ENCODE peak calls at places on chromosomes 13 and 19, in five cellular contexts. One of them, this sample, is unnamed.

GRCh38 chr13:44806841-44807240 is 182.4 kb downstream of the NUFIP1 start:
- DNase-seq in K562: no peak
- DNase-seq in GM23338: no peak
- DNase-seq in HepG2: no peak
- DNase-seq in GM12878: no peak
- DNase-seq in this sample: no peak

GRCh38 chr19:53308339-53308811 is 25.2 kb upstream of the ZNF845 start:
- DNase-seq in HepG2: no peak
- DNase-seq in GM12878: no peak
- DNase-seq in GM23338: peak; percentile 96
- DNase-seq in K562: peak; percentile 45
- DNase-seq in this sample: no peak

GRCh38 chr19:56736571-56736970 is 65.0 kb upstream of the ZNF835 start:
- DNase-seq in GM12878: no peak
- DNase-seq in HepG2: no peak
- DNase-seq in K562: no peak
- DNase-seq in GM23338: no peak
- DNase-seq in this sample: no peak

GRCh38 chr13:109369357-109370052 is 416.9 kb downstream of the IRS2 start:
- DNase-seq in GM23338: no peak
- DNase-seq in HepG2: no peak
- DNase-seq in GM12878: no peak
- DNase-seq in K562: no peak
- DNase-seq in this sample: no peak

GRCh38 chr13:102772042-102772425 is 1.6 kb downstream of the TEX30 start:
- DNase-seq in HepG2: no peak
- DNase-seq in GM23338: no peak
- DNase-seq in GM12878: no peak
- DNase-seq in K562: no peak
- DNase-seq in this sample: no peak

GRCh38 chr13:36850790-36851438 is 31.9 kb downstream of the RFXAP start:
- DNase-seq in HepG2: peak; percentile 23
- DNase-seq in GM23338: peak; percentile 73
- DNase-seq in K562: peak; percentile 8
- DNase-seq in GM12878: no peak
- DNase-seq in this sample: no peak

GRCh38 chr19:19866599-19867248 is 1.0 kb downstream of the ZNF253 start:
- DNase-seq in GM12878: peak; percentile 15
- DNase-seq in GM23338: peak; percentile 95
- DNase-seq in HepG2: peak; percentile 58
- DNase-seq in K562: peak; percentile 74
- DNase-seq in this sample: no peak

GRCh38 chr13:91078093-91078679 is 269.3 kb upstream of the MIR17HG start:
- DNase-seq in K562: no peak
- DNase-seq in GM23338: peak; percentile 45
- DNase-seq in HepG2: no peak
- DNase-seq in GM12878: no peak
- DNase-seq in this sample: peak; percentile 1

GRCh38 chr13:98927954-98928927 is 49.6 kb downstream of the DOCK9 start:
- DNase-seq in HepG2: peak; percentile 12
- DNase-seq in K562: no peak
- DNase-seq in GM12878: no peak
- DNase-seq in GM23338: peak; percentile 66
- DNase-seq in this sample: no peak

DNA sequence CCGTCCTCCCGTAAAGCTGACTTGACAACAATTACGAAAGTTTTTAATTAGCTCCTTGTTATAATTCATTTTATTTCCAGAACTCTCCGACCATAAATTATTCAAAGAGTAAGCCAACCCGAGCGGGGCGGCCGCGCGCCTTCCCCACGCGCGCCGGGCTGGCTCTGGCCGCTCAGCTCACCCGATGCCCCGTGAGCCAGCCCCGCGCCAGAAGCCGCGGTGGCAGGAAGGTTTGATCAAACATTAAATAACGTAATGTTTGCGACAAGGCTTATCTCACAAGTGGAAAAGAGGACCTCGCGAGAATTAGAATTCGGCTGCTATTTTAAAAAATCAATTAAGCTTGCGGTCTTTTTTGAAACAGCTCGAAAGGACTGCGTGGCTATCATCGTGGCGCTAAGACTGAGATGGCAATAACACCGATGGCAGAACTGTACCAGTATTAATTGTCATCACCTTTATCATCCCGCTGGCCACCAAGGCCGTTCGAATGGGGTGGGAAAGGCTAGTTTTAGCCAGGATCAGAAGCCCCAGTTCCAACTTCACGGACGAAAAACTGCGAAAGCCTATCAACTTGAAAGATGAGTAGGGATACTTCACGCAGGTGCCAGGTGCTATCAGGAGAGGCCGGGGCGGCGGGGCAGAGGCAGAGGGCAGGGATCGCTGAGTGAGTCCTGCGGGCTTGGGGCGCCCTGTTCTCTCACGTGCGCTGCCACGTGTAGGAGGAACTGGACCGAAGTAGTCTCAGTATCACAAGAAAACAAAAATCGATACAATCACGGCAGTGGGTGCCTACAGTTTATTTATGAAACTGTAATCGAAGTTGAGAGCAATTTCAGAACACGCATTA is 6.4 kb downstream of the POU4F1 start:
- DNase-seq in GM23338: peak; percentile 71
- DNase-seq in GM12878: no peak
- DNase-seq in HepG2: no peak
- DNase-seq in K562: no peak
- DNase-seq in this sample: no peak
- TF ChIP-seq JUNB in GM23338: no peak
- TF ChIP-seq JUNB in GM12878: no peak
- TF ChIP-seq JUNB in HepG2: no peak
- TF ChIP-seq JUNB in K562: no peak
- TF ChIP-seq JUNB in this sample: no peak

GRCh38 chr13:20297181-20297580 is 65.1 kb upstream of the GJB6 start:
- DNase-seq in GM12878: no peak
- DNase-seq in GM23338: no peak
- DNase-seq in K562: no peak
- DNase-seq in HepG2: no peak
- DNase-seq in this sample: no peak

GRCh38 chr13:20305587-20305986 is 73.5 kb upstream of the GJB6 start:
- DNase-seq in GM23338: peak; percentile 37
- DNase-seq in K562: no peak
- DNase-seq in HepG2: no peak
- DNase-seq in GM12878: no peak
- DNase-seq in this sample: no peak

GRCh38 chr13:20306039-20306438 is 73.9 kb upstream of the GJB6 start:
- DNase-seq in K562: no peak
- DNase-seq in GM23338: no peak
- DNase-seq in HepG2: no peak
- DNase-seq in GM12878: no peak
- DNase-seq in this sample: no peak

GRCh38 chr13:20303636-20304035 is 71.5 kb upstream of the GJB6 start:
- DNase-seq in GM12878: no peak
- DNase-seq in GM23338: no peak
- DNase-seq in K562: no peak
- DNase-seq in HepG2: no peak
- DNase-seq in this sample: no peak

GRCh38 chr13:20301391-20302071 is 69.4 kb upstream of the GJB6 start:
- DNase-seq in GM12878: no peak
- DNase-seq in HepG2: no peak
- DNase-seq in GM23338: peak; percentile 64
- DNase-seq in K562: no peak
- DNase-seq in this sample: no peak
- TF ChIP-seq JUNB in GM12878: no peak
- TF ChIP-seq JUNB in HepG2: no peak
- TF ChIP-seq JUNB in GM23338: no peak
- TF ChIP-seq JUNB in K562: no peak
- TF ChIP-seq JUNB in this sample: no peak

DNA sequence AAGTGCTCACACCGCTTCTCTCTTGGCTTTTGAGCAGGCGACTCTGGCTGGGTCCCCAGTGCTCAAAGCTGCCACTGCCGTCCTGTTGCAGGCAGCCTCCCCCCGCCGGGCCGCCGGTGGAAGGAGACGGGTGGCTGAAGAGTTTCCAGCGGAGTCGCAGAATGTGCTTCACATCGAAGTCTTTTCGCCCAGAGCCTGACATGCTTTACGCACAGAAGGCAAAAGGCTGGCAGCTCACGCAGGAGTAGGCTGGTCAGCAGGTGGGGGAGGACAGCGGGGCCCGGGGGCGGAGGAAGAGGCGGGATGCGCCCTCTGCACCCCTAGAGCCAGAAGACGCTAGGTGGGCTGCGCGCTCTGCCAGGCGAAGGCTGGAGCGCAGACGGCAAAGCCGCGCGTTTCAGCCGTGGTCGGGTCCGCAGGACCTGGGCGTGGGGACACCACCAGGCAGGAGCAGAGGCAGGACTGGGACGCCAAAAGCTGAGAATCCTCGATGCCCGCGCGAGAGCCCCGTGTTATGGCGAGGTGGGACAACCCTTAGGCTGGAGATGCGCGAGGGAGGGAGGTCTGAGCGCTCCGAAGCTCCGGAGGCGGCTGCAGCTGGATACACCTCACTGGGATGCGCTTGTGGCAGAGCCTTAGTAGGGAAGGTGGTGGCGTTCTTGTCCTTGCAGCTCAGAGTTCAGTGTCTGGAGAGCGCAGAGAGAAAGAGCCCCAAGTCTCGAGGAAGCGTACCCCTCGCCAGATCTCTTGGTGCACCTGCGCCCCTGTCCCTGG is at the start of gene ATXN8OS:
- DNase-seq in K562: no peak
- DNase-seq in HepG2: no peak
- DNase-seq in GM23338: peak; percentile 71
- DNase-seq in GM12878: no peak
- DNase-seq in this sample: no peak
- TF ChIP-seq JUNB in K562: no peak
- TF ChIP-seq JUNB in HepG2: no peak
- TF ChIP-seq JUNB in GM23338: no peak
- TF ChIP-seq JUNB in GM12878: no peak
- TF ChIP-seq JUNB in this sample: no peak

DNA sequence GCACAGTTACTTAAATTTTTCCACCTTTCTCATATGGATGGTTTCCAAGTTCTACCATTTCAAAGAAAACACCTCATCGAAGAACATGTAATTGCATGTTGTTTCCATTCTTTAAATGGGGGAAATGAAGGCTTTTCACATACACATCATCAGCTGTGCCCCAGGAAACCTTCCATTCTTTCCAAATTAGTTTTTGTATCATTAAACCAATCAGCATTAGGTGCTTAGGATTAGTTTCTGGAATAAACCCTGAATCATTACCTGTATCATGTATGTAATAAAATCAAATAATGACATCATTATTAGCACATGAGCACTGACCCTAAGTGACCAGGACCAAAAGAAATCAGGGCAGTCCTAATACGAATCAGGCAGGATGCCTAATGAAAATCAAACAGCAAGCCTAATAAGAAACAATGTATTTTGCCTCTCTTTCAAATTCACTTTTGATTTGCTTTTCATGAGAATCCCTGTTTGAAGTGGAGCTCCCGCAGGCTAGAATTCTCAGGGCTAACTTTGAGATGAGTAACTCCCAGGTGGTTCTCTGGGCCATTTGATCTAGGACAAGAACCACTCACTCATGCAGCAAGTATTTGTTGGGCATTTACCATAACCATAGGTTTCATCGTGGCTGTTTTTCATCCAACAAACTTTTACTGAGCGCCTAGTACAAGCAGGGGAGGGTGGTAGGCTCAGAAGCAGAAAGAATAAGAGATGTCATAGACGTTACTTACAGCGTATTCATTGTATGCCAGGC is 89.2 kb downstream of the MZT1 start:
- DNase-seq in HepG2: no peak
- DNase-seq in GM23338: peak; percentile 32
- DNase-seq in GM12878: no peak
- DNase-seq in K562: no peak
- DNase-seq in this sample: no peak
- TF ChIP-seq JUNB in HepG2: no peak
- TF ChIP-seq JUNB in GM23338: no peak
- TF ChIP-seq JUNB in GM12878: no peak
- TF ChIP-seq JUNB in K562: no peak
- TF ChIP-seq JUNB in this sample: no peak

GRCh38 chr19:2252481-2253105 is 3.5 kb downstream of the AMH start:
- DNase-seq in K562: no peak
- DNase-seq in GM23338: peak; percentile 58
- DNase-seq in HepG2: no peak
- DNase-seq in GM12878: no peak
- DNase-seq in this sample: no peak

GRCh38 chr19:2253106-2254051 is 2.8 kb downstream of the JSRP1 start:
- DNase-seq in K562: no peak
- DNase-seq in GM23338: peak; percentile 87
- DNase-seq in GM12878: no peak
- DNase-seq in HepG2: peak; percentile 45
- DNase-seq in this sample: no peak

GRCh38 chr19:2255112-2255845 is 938 bp downstream of the JSRP1 start:
- DNase-seq in K562: no peak
- DNase-seq in HepG2: no peak
- DNase-seq in GM12878: no peak
- DNase-seq in GM23338: no peak
- DNase-seq in this sample: no peak

GRCh38 chr19:2255982-2256685 is at the start of gene JSRP1:
- DNase-seq in GM23338: peak; percentile 56
- DNase-seq in K562: no peak
- DNase-seq in GM12878: no peak
- DNase-seq in HepG2: no peak
- DNase-seq in this sample: no peak

GRCh38 chr19:2254052-2254872 is 2.0 kb downstream of the JSRP1 start:
- DNase-seq in GM23338: peak; percentile 89
- DNase-seq in K562: no peak
- DNase-seq in HepG2: peak; percentile 64
- DNase-seq in GM12878: no peak
- DNase-seq in this sample: no peak
- TF ChIP-seq JUNB in GM23338: no peak
- TF ChIP-seq JUNB in K562: no peak
- TF ChIP-seq JUNB in HepG2: no peak
- TF ChIP-seq JUNB in GM12878: no peak
- TF ChIP-seq JUNB in this sample: no peak

GRCh38 chr13:111486801-111487200 is 166.4 kb downstream of the TEX29 start:
- DNase-seq in GM23338: no peak
- DNase-seq in GM12878: no peak
- DNase-seq in HepG2: no peak
- DNase-seq in K562: no peak
- DNase-seq in this sample: no peak
- TF ChIP-seq JUNB in GM23338: no peak
- TF ChIP-seq JUNB in GM12878: no peak
- TF ChIP-seq JUNB in HepG2: no peak
- TF ChIP-seq JUNB in K562: no peak
- TF ChIP-seq JUNB in this sample: no peak